ENCODE peak calls at places on chromosomes 7 and 10, in eight cellular contexts. U is tibial nerve, O is dorsolateral prefrontal cortex, I is PC-3, Q is heart right ventricle, P is lung, E is PC-9, X is colonic mucosa. Y is an unnamed sample.
A peak's percentile ranks its signal among the peaks of the same experiment; 100 is the strongest.

GRCh38 chr10:83165164-83165563 is 974.1 kb upstream of the GHITM start:
- DNase-seq in E (no peak), P (no peak), Q (no peak), O (no peak), I (no peak), U (no peak), X (no peak), Y (no peak)

GRCh38 chr7:131173148-131173890 is 154.4 kb upstream of the MKLN1 start:
- DNase-seq in I (peak; percentile 82), Q (no peak), U (no peak), P (no peak), X (no peak), E (peak; percentile 91), O (no peak), Y (no peak)

GRCh38 chr7:5393748-5394147 is 29.9 kb downstream of the TNRC18 start:
- DNase-seq in O (no peak), Q (no peak), P (no peak), X (no peak), E (peak; percentile 13), I (no peak), U (no peak), Y (no peak)

GRCh38 chr7:4694653-4695335 is 12.7 kb downstream of the FOXK1 start:
- DNase-seq in E (no peak), P (no peak), I (no peak), Q (no peak), X (no peak), O (no peak), U (no peak), Y (no peak)

GRCh38 chr7:82375068-82375467 is 68.5 kb downstream of the CACNA2D1 start:
- DNase-seq in X (no peak), E (no peak), O (no peak), U (no peak), I (no peak), P (no peak), Q (no peak), Y (no peak)

GRCh38 chr7:157663061-157663863 is 326.5 kb downstream of the DNAJB6 start:
- DNase-seq in U (no peak), E (no peak), X (no peak), I (no peak), Q (no peak), O (peak; percentile 43), P (no peak), Y (no peak)

GRCh38 chr10:43045631-43046287 is 31.1 kb upstream of the RET start:
- DNase-seq in E (no peak), Q (no peak), U (peak; percentile 6), I (no peak), O (no peak), X (no peak), P (no peak), Y (no peak)

GRCh38 chr10:125238682-125239081 is 78.3 kb upstream of the CTBP2 start:
- DNase-seq in P (no peak), E (no peak), I (no peak), O (no peak), U (no peak), X (no peak), Q (no peak), Y (no peak)

GRCh38 chr7:151440799-151441443 is 980 bp upstream of the CRYGN start:
- DNase-seq in O (no peak), I (no peak), U (no peak), X (no peak), P (no peak), Q (no peak), E (no peak), Y (no peak)
- H3K4me3 ChIP-seq in O (no peak overlapping the region), I (no peak overlapping the region), U (no peak overlapping the region), X (no peak overlapping the region), P (no peak overlapping the region), Q (no peak overlapping the region), E (no peak overlapping the region), Y (no peak overlapping the region)

GRCh38 chr10:112953760-112954159 is 3.7 kb downstream of the TCF7L2 start:
- DNase-seq in X (no peak), E (no peak), Q (no peak), U (no peak), I (peak; percentile 44), P (no peak), O (no peak), Y (no peak)
- H3K27ac ChIP-seq in X (peak overlapping the region; percentile 96), E (peak overlapping the region; percentile 89), Q (peak overlapping the region; percentile 97), U (peak overlapping the region; percentile 95), I (peak overlapping the region; percentile 92), P (peak overlapping the region; percentile 79), O (no peak overlapping the region), Y (no peak overlapping the region)

DNA sequence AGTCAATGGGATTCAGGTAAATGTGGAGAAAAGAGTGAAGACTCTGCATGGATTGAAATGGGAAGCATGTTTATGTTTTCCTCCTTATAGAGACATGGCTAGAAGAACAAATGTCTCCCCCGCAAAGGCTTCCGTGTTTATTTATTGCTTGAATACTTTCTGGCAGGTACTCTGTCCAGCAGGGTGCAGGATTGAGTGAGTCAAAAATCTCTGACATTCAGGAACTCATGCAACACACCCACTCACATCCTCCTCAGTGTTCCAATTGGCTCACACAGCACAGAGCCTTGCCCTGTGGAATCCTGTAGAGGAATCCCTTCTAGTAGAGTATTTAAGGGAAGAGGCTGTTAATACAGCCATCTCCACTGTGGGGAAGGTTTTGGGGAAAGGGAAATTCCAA is 290.3 kb upstream of the VWC2 start:
- DNase-seq in U (no peak), X (peak; percentile 38), O (no peak), E (no peak), Q (no peak), I (peak; percentile 53), P (no peak), Y (no peak)
- TF ChIP-seq CTCF in U (no peak), X (peak; percentile 16), O (no peak), E (peak; percentile 28), Q (peak; percentile 48), I (peak; percentile 59), P (no peak), Y (no peak)

GRCh38 chr10:132944510-132944909 is 2.1 kb upstream of the CFAP46 start:
- DNase-seq in E (no peak), Q (no peak), X (no peak), P (no peak), I (no peak), O (peak; percentile 21), U (no peak), Y (no peak)

GRCh38 chr10:132941640-132942051 is 724 bp downstream of the CFAP46 start:
- DNase-seq in P (no peak), U (no peak), X (no peak), O (peak; percentile 41), E (no peak), I (no peak), Q (no peak), Y (no peak)

GRCh38 chr10:132942101-132942739 is at the start of gene CFAP46:
- DNase-seq in E (no peak), X (no peak), O (peak; percentile 56), U (no peak), Q (peak; percentile 74), P (peak; percentile 44), I (no peak), Y (peak; percentile 53)

GRCh38 chr10:132943555-132944404 is 1.4 kb upstream of the CFAP46 start:
- DNase-seq in I (no peak), P (no peak), U (no peak), O (peak; percentile 18), X (no peak), E (no peak), Q (no peak), Y (no peak)

GRCh38 chr10:132942740-132943554 is 577 bp upstream of the CFAP46 start:
- DNase-seq in I (no peak), P (no peak), O (peak; percentile 27), X (no peak), E (no peak), U (no peak), Q (no peak), Y (no peak)
- H3K4me3 ChIP-seq in I (no peak overlapping the region), P (no peak overlapping the region), O (peak overlapping the region; percentile 72), X (peak overlapping the region; percentile 40), E (no peak overlapping the region), U (peak overlapping the region; percentile 55), Q (peak overlapping the region; percentile 56), Y (peak overlapping the region; percentile 47)

GRCh38 chr10:97685395-97685958 is 1.6 kb downstream of the AVPI1 start:
- DNase-seq in O (no peak), Q (no peak), X (peak; percentile 59), I (peak; percentile 27), P (no peak), U (no peak), E (peak; percentile 63), Y (peak; percentile 27)

GRCh38 chr10:97684866-97685394 is 2.1 kb downstream of the AVPI1 start:
- DNase-seq in X (no peak), E (peak; percentile 40), P (no peak), O (no peak), Q (no peak), I (peak; percentile 31), U (no peak), Y (no peak)

GRCh38 chr10:97683556-97684357 is 3.3 kb downstream of the AVPI1 start:
- DNase-seq in I (peak; percentile 42), E (peak; percentile 56), X (peak; percentile 71), P (no peak), U (no peak), Q (no peak), O (no peak), Y (no peak)

GRCh38 chr10:97679594-97679993 is 7.4 kb downstream of the AVPI1 start:
- DNase-seq in U (no peak), P (no peak), E (no peak), I (no peak), X (no peak), Q (no peak), O (no peak), Y (no peak)

DNA sequence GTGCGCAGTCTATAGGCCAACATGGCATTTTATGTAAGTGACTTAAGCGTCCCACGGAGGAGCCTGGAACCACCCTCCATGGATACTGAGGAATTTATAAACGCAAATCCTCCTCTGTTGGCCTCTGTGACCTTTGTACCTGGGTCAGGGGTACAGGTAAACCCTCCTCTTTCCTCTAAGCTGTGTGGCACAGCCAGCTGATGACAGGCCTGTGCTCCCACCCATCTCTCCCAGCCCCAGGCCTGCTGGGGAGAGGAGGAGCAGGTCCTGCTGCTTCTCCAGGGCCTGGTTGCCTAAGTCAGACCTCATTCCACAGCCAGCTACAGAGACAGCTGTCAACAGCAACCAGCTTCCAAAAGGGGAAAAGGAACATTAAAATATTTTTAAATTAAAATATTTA is 5.0 kb downstream of the AVPI1 start:
- DNase-seq in O (no peak), P (no peak), E (no peak), Q (no peak), X (peak; percentile 56), U (no peak), I (no peak), Y (no peak)
- H3K27ac ChIP-seq in O (no peak overlapping the region), P (no peak overlapping the region), E (no peak overlapping the region), Q (no peak overlapping the region), X (peak overlapping the region; percentile 86), U (no peak overlapping the region), I (no peak overlapping the region), Y (no peak overlapping the region)

GRCh38 chr7:76515999-76516443 is 5.7 kb downstream of the UPK3B start:
- DNase-seq in P (no peak), Q (peak; percentile 57), U (no peak), I (peak; percentile 51), X (peak; percentile 49), O (no peak), E (peak; percentile 32), Y (peak; percentile 36)
- TF ChIP-seq CTCF in P (peak; percentile 33), Q (peak; percentile 70), U (no peak), I (peak; percentile 76), X (peak; percentile 63), O (no peak), E (peak; percentile 72), Y (peak; percentile 77)

Y was measured in A673.